ENCODE peak calls at places on chromosomes 11 and 22, in ten cellular contexts. M is left ventricle myocardium inferior; E is neural crest cell; A is cardiac fibroblast; Z is mucosa of descending colon; C is right lobe of liver; B is mammary epithelial cell; R is GM10248; P is CD8-positive, alpha-beta T cell; G is colonic mucosa. W is an unnamed sample.

GRCh38 chr11:75450826-75451783 is 18.1 kb upstream of the KLHL35 start:
- DNase-seq in E (peak; percentile 40), B (no peak), A (no peak), G (no peak), M (no peak), R (peak; percentile 46), Z (no peak), P (peak; percentile 44), C (no peak), W (peak; percentile 79)

GRCh38 chr11:1123970-1124369 is 33.8 kb upstream of the MUC5AC start:
- DNase-seq in C (no peak), R (no peak), M (no peak), Z (no peak), E (no peak), P (no peak), A (no peak), G (no peak), B (no peak), W (no peak)

GRCh38 chr11:19713221-19714092 is 820 bp downstream of the NAV2 start:
- DNase-seq in G (no peak), B (no peak), R (no peak), M (no peak), C (no peak), A (no peak), Z (no peak), P (no peak), E (peak; percentile 20), W (peak; percentile 33)

GRCh38 chr11:28257761-28258160 is 149.6 kb downstream of the METTL15 start:
- DNase-seq in P (no peak), B (no peak), M (no peak), A (peak; percentile 4), Z (no peak), C (no peak), E (no peak), G (no peak), R (no peak), W (no peak)

GRCh38 chr11:115241899-115242298 is 262.3 kb downstream of the CADM1 start:
- DNase-seq in Z (no peak), B (no peak), G (no peak), A (no peak), C (no peak), P (no peak), E (no peak), M (no peak), R (no peak), W (no peak)

GRCh38 chr11:56624661-56625110 is 10.0 kb upstream of the OR5M1 start:
- DNase-seq in P (no peak), Z (peak; percentile 59), M (no peak), E (no peak), A (peak; percentile 31), G (peak; percentile 27), R (no peak), C (no peak), B (peak; percentile 71), W (no peak)

GRCh38 chr22:35477911-35478582 is 62.6 kb upstream of the RASD2 start:
- DNase-seq in E (no peak), R (no peak), A (peak; percentile 77), M (peak; percentile 42), G (peak; percentile 93), B (no peak), P (no peak), Z (peak; percentile 89), C (no peak), W (peak; percentile 18)

GRCh38 chr22:46240917-46241316 is 9.2 kb downstream of the CDPF1 start:
- DNase-seq in M (no peak), G (no peak), P (no peak), R (no peak), A (no peak), B (no peak), Z (no peak), C (peak; percentile 72), E (no peak), W (no peak)

GRCh38 chr11:63667993-63668392 is 3.2 kb downstream of the ATL3 start:
- DNase-seq in G (no peak), R (no peak), E (no peak), Z (no peak), M (no peak), A (peak; percentile 87), C (no peak), P (no peak), B (peak; percentile 94), W (no peak)

GRCh38 chr11:61891331-61892084 is at the start of gene FADS3:
- DNase-seq in M (peak; percentile 91), R (peak; percentile 84), Z (peak; percentile 86), E (peak; percentile 61), G (peak; percentile 91), B (peak; percentile 80), C (peak; percentile 95), P (peak; percentile 65), A (peak; percentile 90), W (peak; percentile 96)

GRCh38 chr22:31800065-31800464 is 46.2 kb downstream of the DEPDC5 start:
- DNase-seq in R (no peak), Z (no peak), P (no peak), B (peak; percentile 96), A (no peak), G (no peak), E (no peak), C (no peak), M (no peak), W (no peak)

GRCh38 chr11:71501071-71501985 is 25.7 kb upstream of the KRTAP5-7 start:
- DNase-seq in Z (no peak), G (no peak), M (no peak), A (no peak), E (no peak), B (no peak), C (no peak), R (no peak), P (no peak), W (no peak)

DNA sequence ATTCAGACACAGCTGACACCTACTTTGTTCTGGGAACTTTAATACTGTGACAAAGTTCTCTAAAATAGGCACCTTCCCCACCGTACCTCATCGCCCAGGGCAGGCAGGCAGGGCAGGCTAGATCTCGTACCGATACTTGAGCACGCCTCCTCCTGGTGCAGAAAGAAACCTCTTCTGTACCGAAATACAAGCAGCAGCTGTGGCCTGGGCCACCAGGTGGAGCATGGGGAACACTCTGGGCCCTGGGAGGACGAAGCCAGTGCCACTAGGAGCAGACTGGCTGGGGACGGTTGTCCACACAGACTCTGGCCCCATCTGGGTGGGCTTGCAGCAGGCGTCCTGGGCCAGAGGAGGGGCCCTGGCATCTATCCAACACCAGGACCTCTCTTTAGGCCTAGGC is 12.8 kb downstream of the PMM1 start:
- DNase-seq in G (peak; percentile 40), C (peak; percentile 67), M (peak; percentile 65), E (peak; percentile 48), R (peak; percentile 65), B (peak; percentile 43), A (peak; percentile 60), Z (peak; percentile 52), P (peak; percentile 29), W (peak; percentile 89)
- TF ChIP-seq CTCF in G (peak; percentile 28), C (peak; percentile 70), M (peak; percentile 77), E (peak; percentile 62), R (peak; percentile 66), B (peak; percentile 70), A (peak; percentile 61), Z (no peak), P (no peak), W (peak; percentile 91)

GRCh38 chr11:3986301-3986700 is 108.3 kb upstream of the RRM1 start:
- DNase-seq in P (no peak), B (no peak), E (no peak), Z (no peak), R (no peak), M (no peak), C (no peak), A (no peak), G (no peak), W (no peak)

GRCh38 chr11:3981084-3981633 is 113.4 kb upstream of the RRM1 start:
- DNase-seq in A (no peak), E (no peak), M (no peak), P (no peak), G (no peak), C (no peak), B (no peak), R (no peak), Z (no peak), W (no peak)

GRCh38 chr11:3983101-3983500 is 111.5 kb upstream of the RRM1 start:
- DNase-seq in E (no peak), M (no peak), Z (no peak), B (no peak), G (no peak), R (no peak), C (no peak), P (no peak), A (no peak), W (no peak)

GRCh38 chr11:3982431-3982830 is 112.2 kb upstream of the RRM1 start:
- DNase-seq in A (no peak), E (no peak), R (no peak), B (no peak), Z (no peak), M (no peak), C (no peak), P (no peak), G (no peak), W (no peak)

DNA sequence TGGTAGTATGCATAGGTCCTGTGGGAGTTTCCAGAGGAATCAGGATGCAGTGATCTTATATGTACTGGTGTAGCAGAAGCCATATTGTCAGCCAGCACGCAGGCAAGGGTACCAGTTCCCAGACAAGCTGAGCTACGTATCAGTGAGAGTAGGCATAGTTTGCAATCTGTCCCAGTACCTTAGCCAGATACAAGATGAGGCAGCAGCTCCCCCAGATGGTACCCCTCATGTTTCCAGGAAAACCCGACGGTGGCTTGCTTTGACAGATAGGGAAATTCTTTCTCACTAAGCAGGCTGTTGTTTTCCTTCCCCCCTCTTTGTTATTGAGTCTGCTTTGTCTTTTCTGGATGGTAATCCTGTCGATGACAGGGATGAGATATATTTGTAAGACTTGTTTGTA is 109.7 kb upstream of the RRM1 start:
- DNase-seq in C (no peak), E (no peak), A (peak; percentile 53), Z (no peak), P (peak; percentile 38), M (no peak), G (no peak), B (no peak), R (no peak), W (peak; percentile 24)
- TF ChIP-seq CTCF in C (no peak), E (no peak), A (no peak), Z (no peak), P (peak; percentile 21), M (no peak), G (no peak), B (no peak), R (no peak), W (peak; percentile 46)

GRCh38 chr11:32173435-32173834 is 82.6 kb downstream of the RCN1 start:
- DNase-seq in M (peak; percentile 48), A (peak; percentile 80), R (peak; percentile 48), C (peak; percentile 63), G (peak; percentile 49), Z (peak; percentile 64), P (no peak), E (peak; percentile 62), B (peak; percentile 32), W (peak; percentile 81)
- TF ChIP-seq CTCF in M (peak; percentile 75), A (peak; percentile 75), R (peak; percentile 59), C (peak; percentile 61), G (peak; percentile 26), Z (no peak), P (no peak), E (peak; percentile 75), B (peak; percentile 57), W (peak; percentile 80)

DNA sequence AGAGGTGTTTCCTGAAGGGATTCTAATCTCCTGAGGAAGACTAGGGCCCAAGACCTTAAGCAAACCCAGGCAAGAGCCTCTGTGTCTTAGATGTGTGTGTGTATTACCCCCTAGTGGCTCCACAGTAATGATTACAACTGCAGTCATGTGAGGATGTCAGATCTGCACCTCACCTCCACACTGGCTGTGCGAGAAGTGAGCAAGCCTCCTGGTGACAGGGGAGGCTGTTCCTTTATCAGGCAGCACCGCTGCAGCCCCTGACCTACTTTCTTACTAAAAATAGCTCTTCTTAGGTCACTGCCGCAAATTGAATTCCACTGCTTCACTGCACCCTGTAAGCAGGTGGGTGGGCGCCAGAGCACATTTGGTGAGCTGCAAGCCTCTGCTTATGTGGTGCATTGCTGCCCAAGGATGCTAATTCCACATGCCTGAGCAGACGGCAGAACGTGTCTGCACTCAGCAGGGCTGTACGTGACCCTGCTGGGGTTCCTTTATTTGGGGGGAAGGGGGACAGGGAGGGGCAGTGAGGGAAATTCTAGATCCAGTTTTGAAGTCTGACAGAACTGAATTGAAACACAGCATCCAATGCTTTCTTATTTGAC is 112.4 kb downstream of the KCNC1 start:
- DNase-seq in R (no peak), B (peak; percentile 31), A (peak; percentile 22), G (no peak), P (no peak), E (no peak), C (no peak), M (no peak), Z (no peak), W (no peak)
- TF ChIP-seq CTCF in R (no peak), B (peak; percentile 28), A (peak; percentile 6), G (no peak), P (no peak), E (peak; percentile 45), C (peak; percentile 11), M (peak; percentile 49), Z (no peak), W (peak; percentile 22)

W was measured in H9.